ENCODE peak calls at places on chromosomes 13 and 19, in eight cellular contexts. X, P, I, Z, O, M, E and T are unnamed samples.

GRCh38 chr13:113115363-113116205 is 7.0 kb upstream of the F10 start:
- DNase-seq in E (no peak), P (no peak), X (peak; percentile 16), Z (no peak), O (no peak), I (no peak), M (peak; percentile 14), T (no peak)

GRCh38 chr13:23788459-23788858 is 100.7 kb downstream of the MIPEP start:
- DNase-seq in O (no peak), E (no peak), P (no peak), I (no peak), X (no peak), M (no peak), Z (no peak), T (no peak)

GRCh38 chr13:43760257-43760656 is 26.5 kb downstream of the ENOX1 start:
- DNase-seq in Z (no peak), M (no peak), E (no peak), X (no peak), P (no peak), I (no peak), O (no peak), T (no peak)

GRCh38 chr19:11279505-11280236 is 16.3 kb upstream of the TSPAN16 start:
- DNase-seq in X (no peak), I (no peak), M (no peak), Z (no peak), O (no peak), E (no peak), P (no peak), T (no peak)

GRCh38 chr19:44260343-44260681 is 626 bp downstream of the ZNF233 start:
- DNase-seq in E (no peak), P (no peak), O (no peak), X (no peak), Z (no peak), M (peak; percentile 21), I (peak; percentile 14), T (no peak)

GRCh38 chr19:45901912-45902650 is at the start of gene MYPOP:
- DNase-seq in O (no peak), M (peak; percentile 59), Z (no peak), E (peak; percentile 35), P (peak; percentile 21), X (no peak), I (no peak), T (no peak)

GRCh38 chr19:12947702-12948596 is 2.3 kb downstream of the RAD23A start:
- DNase-seq in O (no peak), M (no peak), I (no peak), P (no peak), Z (no peak), E (peak; percentile 16), X (peak; percentile 48), T (no peak)

GRCh38 chr19:7799640-7800355 is 30.2 kb upstream of the EVI5L start:
- DNase-seq in I (peak; percentile 67), X (peak; percentile 73), E (peak; percentile 64), P (peak; percentile 59), Z (peak; percentile 76), O (no peak), M (peak; percentile 73), T (no peak)

GRCh38 chr13:101447852-101448251 is 4.6 kb upstream of the ITGBL1 start:
- DNase-seq in O (no peak), I (no peak), M (no peak), Z (no peak), E (no peak), X (no peak), P (no peak), T (no peak)

GRCh38 chr13:50812242-50812641 is 31.2 kb downstream of the DLEU7 start:
- DNase-seq in P (no peak), I (no peak), O (no peak), Z (no peak), M (no peak), E (no peak), X (no peak), T (no peak)

GRCh38 chr19:32029235-32029634 is 316.2 kb upstream of the ZNF507 start:
- DNase-seq in E (no peak), I (no peak), M (no peak), O (no peak), X (no peak), Z (no peak), P (no peak), T (no peak)

GRCh38 chr13:113534236-113534860 is 43.8 kb upstream of the DCUN1D2 start:
- DNase-seq in P (no peak), X (no peak), M (no peak), I (no peak), O (no peak), E (no peak), Z (no peak), T (no peak)

GRCh38 chr13:70128098-70128497 is 19.8 kb upstream of the KLHL1 start:
- DNase-seq in E (no peak), P (no peak), Z (no peak), M (no peak), O (no peak), X (no peak), I (no peak), T (no peak)

GRCh38 chr13:50406831-50407230 is 391.6 kb downstream of the KCNRG start:
- DNase-seq in Z (no peak), M (no peak), P (no peak), E (no peak), I (no peak), O (no peak), X (no peak), T (no peak)

GRCh38 chr13:105346141-105346766 is 1189.2 kb downstream of the EFNB2 start:
- DNase-seq in M (no peak), X (no peak), O (no peak), I (no peak), P (no peak), E (no peak), Z (peak; percentile 26), T (no peak)

GRCh38 chr19:49417090-49417489 is 6.2 kb downstream of the PTH2 start:
- DNase-seq in P (no peak), X (no peak), Z (no peak), I (no peak), M (no peak), O (no peak), E (no peak), T (no peak)

GRCh38 chr19:3276341-3276799 is 51.9 kb downstream of the CELF5 start:
- DNase-seq in E (peak; percentile 83), X (peak; percentile 34), M (peak; percentile 86), O (peak; percentile 49), I (peak; percentile 72), P (peak; percentile 56), Z (peak; percentile 88), T (no peak)

GRCh38 chr19:18319591-18320135 is 3.2 kb downstream of the LSM4 start:
- DNase-seq in O (no peak), E (no peak), X (peak; percentile 77), Z (no peak), M (no peak), P (no peak), I (peak; percentile 89), T (no peak)
- TF ChIP-seq POLR2AphosphoS5 in O (no peak), E (no peak), X (peak; percentile 43), Z (no peak), M (no peak), P (no peak), I (peak; percentile 92), T (no peak)

DNA sequence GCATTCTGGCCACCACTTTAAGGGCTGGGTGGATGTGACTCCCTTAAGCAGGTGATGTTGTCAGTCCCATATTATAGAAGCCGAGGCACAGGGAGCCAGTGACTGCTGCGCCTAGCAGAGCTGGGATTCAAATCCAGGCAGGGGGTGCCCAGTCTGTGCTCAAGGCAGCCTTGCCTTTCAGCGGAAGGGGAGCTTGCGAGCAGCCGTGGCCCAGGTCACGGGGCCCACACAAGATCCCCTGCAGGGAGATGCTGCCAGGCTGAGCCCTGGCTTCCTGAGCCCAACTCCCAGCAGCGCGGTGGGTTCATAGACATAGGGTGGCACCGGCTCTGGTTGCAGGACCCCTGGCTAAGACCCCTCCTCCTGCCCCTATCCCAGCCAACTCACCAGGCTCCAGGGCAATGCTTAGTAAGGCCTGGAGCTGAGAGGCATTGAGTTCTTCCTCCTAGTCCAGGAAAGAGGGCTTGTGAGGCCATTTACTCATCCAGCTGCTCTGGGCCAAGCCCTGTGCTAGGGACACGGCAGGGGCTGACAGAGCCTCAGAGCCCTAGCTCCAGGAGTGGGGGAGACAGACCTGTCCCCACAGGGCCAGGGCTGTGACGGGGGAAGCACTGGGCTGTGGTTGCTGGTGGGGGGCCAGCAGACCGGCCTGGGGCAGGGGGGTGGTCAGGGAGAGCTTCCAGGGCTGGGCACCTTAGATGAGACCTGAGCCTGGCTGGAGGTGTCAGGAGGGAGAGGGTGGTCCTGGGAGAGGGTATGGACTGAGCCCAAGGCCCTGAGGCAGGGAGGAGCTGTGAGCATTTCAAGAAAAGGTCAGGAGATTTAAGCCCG is 9.6 kb downstream of the CAPN12 start:
- DNase-seq in X (peak; percentile 45), P (peak; percentile 42), E (no peak), M (no peak), I (peak; percentile 56), O (no peak), Z (no peak), T (no peak)
- TF ChIP-seq POLR2AphosphoS5 in X (no peak), P (no peak), E (no peak), M (peak; percentile 9), I (no peak), O (no peak), Z (no peak), T (no peak)

GRCh38 chr19:56836059-56836458 is 4.5 kb downstream of the PEG3 start:
- DNase-seq in X (no peak), I (no peak), P (no peak), O (no peak), Z (no peak), M (no peak), E (no peak), T (no peak)

GRCh38 chr19:56837004-56837403 is 3.5 kb downstream of the PEG3 start:
- DNase-seq in O (no peak), P (no peak), E (peak; percentile 13), M (peak; percentile 10), Z (no peak), X (no peak), I (no peak), T (no peak)

GRCh38 chr19:56838680-56838929 is 1.9 kb downstream of the PEG3 start:
- DNase-seq in Z (no peak), X (no peak), I (no peak), P (no peak), E (no peak), O (no peak), M (no peak), T (no peak)

GRCh38 chr19:56837892-56838679 is 2.4 kb downstream of the PEG3 start:
- DNase-seq in O (no peak), Z (no peak), E (no peak), M (peak; percentile 64), I (peak; percentile 23), X (no peak), P (peak; percentile 67), T (no peak)

DNA sequence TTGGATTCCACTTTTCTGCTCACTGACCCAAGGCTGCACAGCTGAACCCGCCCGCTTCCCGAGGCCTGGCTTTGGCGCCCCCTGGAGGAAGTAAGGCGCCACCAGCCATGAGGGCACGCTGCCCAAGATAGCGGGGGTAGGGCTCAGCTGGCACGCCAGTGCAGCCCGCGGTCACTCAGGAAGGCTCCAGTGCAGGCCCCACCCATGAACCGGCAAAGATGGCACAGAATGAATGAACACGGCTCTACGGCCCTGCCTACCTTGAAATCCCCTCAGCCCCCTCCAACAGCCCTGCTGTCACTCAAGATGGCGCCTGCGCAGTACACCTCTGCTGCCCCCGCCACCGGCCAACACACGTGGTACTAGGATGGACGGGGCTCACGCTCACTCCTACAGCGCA is 3.0 kb downstream of the PEG3 start:
- DNase-seq in E (no peak), Z (no peak), P (peak; percentile 70), I (peak; percentile 22), X (peak; percentile 31), O (no peak), M (peak; percentile 68), T (no peak)
- TF ChIP-seq POLR2AphosphoS5 in E (no peak), Z (no peak), P (no peak), I (no peak), X (no peak), O (no peak), M (no peak), T (no peak)

GRCh38 chr19:38841787-38842438 is 7.9 kb downstream of the HNRNPL start:
- DNase-seq in X (no peak), O (no peak), I (no peak), Z (no peak), M (no peak), P (no peak), E (no peak), T (no peak)
- TF ChIP-seq POLR2AphosphoS5 in X (peak; percentile 12), O (peak; percentile 64), I (peak; percentile 16), Z (peak; percentile 18), M (no peak), P (no peak), E (no peak), T (peak; percentile 87)